ENCODE peak calls at places on chromosomes 12 and 14, in eight cellular contexts. I is nephron progenitor cell; C is cardiac fibroblast; D is type B pancreatic cell; J is lung; F is fibroblast of mammary gland; R is CD4-positive, alpha-beta T cell; T is dorsolateral prefrontal cortex. Y is an unnamed sample.

GRCh38 chr12:60399064-60399463 is 803.2 kb downstream of the SLC16A7 start:
- DNase-seq in T (no peak), J (no peak), D (no peak), R (no peak), C (no peak), I (no peak), F (no peak), Y (no peak)

GRCh38 chr14:87351007-87351406 is 642.0 kb downstream of the GALC start:
- DNase-seq in J (no peak), T (no peak), R (no peak), I (no peak), F (no peak), C (no peak), D (no peak), Y (no peak)

GRCh38 chr14:65303185-65303901 is 109.2 kb upstream of the FUT8 start:
- DNase-seq in J (no peak), C (peak; percentile 39), D (no peak), T (no peak), F (no peak), R (no peak), I (no peak), Y (no peak)

GRCh38 chr12:58086930-58087329 is 145.6 kb downstream of the ATP23 start:
- DNase-seq in I (no peak), C (no peak), T (no peak), D (no peak), J (no peak), R (no peak), F (no peak), Y (no peak)

GRCh38 chr14:20989787-20990600 is at the start of gene METTL17:
- DNase-seq in I (peak; percentile 82), D (peak; percentile 89), C (peak; percentile 99), R (peak; percentile 84), T (peak; percentile 90), F (peak; percentile 97), J (peak; percentile 93), Y (peak; percentile 89)

GRCh38 chr12:14768823-14769405 is 34.4 kb downstream of the WBP11 start:
- DNase-seq in D (no peak), I (no peak), R (peak; percentile 8), J (no peak), C (peak; percentile 31), T (no peak), F (peak; percentile 48), Y (peak; percentile 33)

GRCh38 chr12:64890873-64891468 is 66.5 kb downstream of the TBC1D30 start:
- DNase-seq in D (no peak), J (no peak), R (no peak), T (no peak), F (peak; percentile 74), I (peak; percentile 28), C (peak; percentile 74), Y (no peak)

GRCh38 chr12:57844725-57845477 is 1.6 kb downstream of the CTDSP2 start:
- DNase-seq in D (no peak), J (peak; percentile 74), T (peak; percentile 58), R (no peak), F (peak; percentile 94), C (peak; percentile 95), I (peak; percentile 62), Y (peak; percentile 58)

GRCh38 chr12:107545737-107546363 is 139.7 kb upstream of the PWP1 start:
- DNase-seq in T (no peak), F (peak; percentile 85), R (no peak), I (no peak), C (no peak), D (no peak), J (no peak), Y (no peak)

GRCh38 chr14:88985654-88986053 is 161.2 kb downstream of the TTC8 start:
- DNase-seq in C (peak; percentile 21), R (no peak), J (no peak), D (no peak), F (peak; percentile 45), T (no peak), I (no peak), Y (no peak)

GRCh38 chr14:21072102-21072501 is 2.0 kb downstream of the ARHGEF40 start:
- DNase-seq in I (no peak), C (peak; percentile 83), T (no peak), D (no peak), R (no peak), F (peak; percentile 96), J (no peak), Y (no peak)

GRCh38 chr12:121295123-121295745 is 1.3 kb downstream of the CAMKK2 start:
- DNase-seq in F (no peak), T (no peak), J (no peak), I (no peak), R (no peak), C (no peak), D (no peak), Y (no peak)

DNA sequence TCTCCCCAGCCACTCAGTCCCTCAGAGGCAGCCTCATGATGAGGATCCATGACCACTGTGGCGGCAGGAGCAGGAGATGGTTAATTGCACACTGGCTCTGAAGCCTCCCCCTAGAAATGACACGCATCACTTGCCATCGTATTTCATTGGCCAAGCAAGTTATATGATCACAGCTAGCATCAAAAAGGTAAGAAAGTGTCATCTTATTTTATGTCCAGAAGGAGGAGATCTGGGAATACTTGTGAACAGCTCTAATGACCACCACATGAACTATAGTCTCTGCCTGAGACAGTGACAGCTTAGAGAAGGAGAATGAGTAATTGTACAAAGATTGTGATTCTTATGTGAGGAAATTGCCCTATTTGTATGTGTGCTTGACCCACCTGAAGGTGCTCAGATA is 363.4 kb downstream of the NUAK1 start:
- DNase-seq in C (peak; percentile 54), T (no peak), F (no peak), R (no peak), I (no peak), D (no peak), J (no peak), Y (no peak)
- TF ChIP-seq CTCF in C (peak; percentile 19), T (no peak), F (no peak), R (no peak), I (no peak), D (no peak), J (no peak), Y (no peak)

GRCh38 chr12:66270613-66271012 is 31.7 kb upstream of the HELB start:
- DNase-seq in C (no peak), T (no peak), I (no peak), J (no peak), D (no peak), R (no peak), F (no peak), Y (no peak)

GRCh38 chr12:66272650-66273049 is 29.6 kb upstream of the HELB start:
- DNase-seq in T (no peak), C (no peak), R (no peak), J (no peak), F (no peak), I (no peak), D (no peak), Y (no peak)

GRCh38 chr12:66275040-66275439 is 27.3 kb upstream of the HELB start:
- DNase-seq in C (no peak), T (no peak), J (no peak), D (no peak), F (no peak), I (no peak), R (no peak), Y (no peak)

GRCh38 chr12:66269757-66270383 is 32.4 kb upstream of the HELB start:
- DNase-seq in F (peak; percentile 64), J (no peak), I (no peak), T (no peak), D (no peak), C (peak; percentile 72), R (peak; percentile 7), Y (no peak)

GRCh38 chr12:66273147-66273546 is 29.1 kb upstream of the HELB start:
- DNase-seq in D (no peak), T (no peak), I (no peak), C (no peak), F (no peak), J (no peak), R (no peak), Y (no peak)
- TF ChIP-seq CTCF in D (no peak), T (no peak), I (no peak), C (no peak), F (no peak), J (no peak), R (no peak), Y (no peak)

GRCh38 chr14:22836301-22837058 is at the start of gene MMP14:
- DNase-seq in F (peak; percentile 92), C (peak; percentile 95), R (no peak), D (no peak), I (peak; percentile 57), J (peak; percentile 76), T (no peak), Y (peak; percentile 69)
- TF ChIP-seq CTCF in F (peak; percentile 56), C (peak; percentile 48), R (no peak), D (peak; percentile 60), I (peak; percentile 27), J (no peak), T (no peak), Y (no peak)

GRCh38 chr14:37343307-37344094 is 145.8 kb downstream of the MIPOL1 start:
- DNase-seq in I (no peak), F (peak; percentile 14), T (no peak), C (no peak), R (no peak), D (no peak), J (no peak), Y (no peak)

DNA sequence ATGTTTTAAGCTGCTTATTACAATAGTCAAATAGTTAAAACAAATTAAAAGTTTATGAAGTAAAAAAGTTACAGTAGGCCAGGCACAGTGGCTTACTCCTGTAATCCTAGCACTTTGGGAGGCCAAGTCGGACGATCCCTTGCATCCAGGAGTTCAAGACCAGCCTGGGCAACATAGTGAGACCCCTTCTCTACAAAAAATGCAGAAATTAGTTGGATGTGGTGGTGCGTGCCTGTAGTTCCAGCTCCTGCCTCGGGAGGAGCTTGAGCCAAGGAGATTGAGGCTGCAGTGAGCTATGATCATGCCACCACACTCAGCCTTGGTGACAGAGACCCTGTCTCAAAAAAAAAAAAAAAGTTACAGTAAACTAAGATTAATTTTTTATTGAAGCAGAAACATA is 142.6 kb downstream of the MIPOL1 start:
- DNase-seq in C (no peak), F (no peak), T (no peak), R (no peak), J (no peak), D (no peak), I (no peak), Y (no peak)
- TF ChIP-seq CTCF in C (peak; percentile 13), F (peak; percentile 13), T (no peak), R (no peak), J (no peak), D (peak; percentile 41), I (no peak), Y (no peak)

DNA sequence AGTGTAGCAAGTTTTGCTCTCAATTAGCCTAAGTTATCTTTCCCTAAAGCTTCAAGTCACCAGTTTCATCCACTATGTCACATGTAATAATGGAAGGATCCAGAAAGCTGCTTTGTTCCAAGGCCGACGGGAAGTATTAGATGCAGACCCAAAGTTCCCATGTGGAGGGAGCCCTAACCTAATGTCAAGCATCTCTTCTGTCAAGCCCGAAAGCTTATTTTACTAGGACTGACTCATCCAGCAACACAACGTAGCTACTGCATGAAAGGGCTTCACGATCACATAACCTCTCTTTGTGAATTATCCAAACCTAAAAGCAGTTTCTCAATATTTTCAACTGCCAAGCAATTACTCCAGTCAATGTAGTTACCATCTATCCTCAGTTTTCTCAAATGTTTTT is 133.4 kb downstream of the SLC6A15 start:
- DNase-seq in J (no peak), I (no peak), F (no peak), C (no peak), R (no peak), T (no peak), D (no peak), Y (no peak)
- TF ChIP-seq CTCF in J (no peak), I (no peak), F (no peak), C (no peak), R (no peak), T (no peak), D (no peak), Y (no peak)